ENCODE peak calls at places on chromosomes 3 and 15, in six cellular contexts. O, M, C, A, X and N are unnamed samples.

GRCh38 chr3:141093397-141093796 is 42.2 kb downstream of the SPSB4 start:
- DNase-seq in A (no peak), X (no peak), C (no peak), O (no peak), M (no peak), N (no peak)

GRCh38 chr15:69992326-69992725 is 105.4 kb downstream of the TLE3 start:
- DNase-seq in C (no peak), X (no peak), M (no peak), O (no peak), A (no peak), N (no peak)

GRCh38 chr3:45311953-45312795 is 76.2 kb upstream of the LARS2 start:
- DNase-seq in A (no peak), C (no peak), O (no peak), M (no peak), X (no peak), N (no peak)

GRCh38 chr15:62935300-62936081 is 107.1 kb upstream of the TPM1 start:
- DNase-seq in M (no peak), A (no peak), O (no peak), X (no peak), C (no peak), N (no peak)

GRCh38 chr3:126005951-126006350 is 37.0 kb downstream of the ROPN1B start:
- DNase-seq in C (no peak), X (no peak), M (no peak), O (no peak), A (no peak), N (no peak)

GRCh38 chr3:29642393-29643033 is 361.6 kb downstream of the RBMS3 start:
- DNase-seq in A (no peak), X (peak; percentile 58), O (peak; percentile 31), M (no peak), C (no peak), N (no peak)

GRCh38 chr3:102206506-102207145 is 228.2 kb upstream of the ZPLD1 start:
- DNase-seq in C (peak; percentile 92), A (peak; percentile 52), M (no peak), X (peak; percentile 71), O (no peak), N (no peak)

GRCh38 chr3:8473990-8474389 is 27.6 kb upstream of the LMCD1 start:
- DNase-seq in C (no peak), M (no peak), O (no peak), X (no peak), A (no peak), N (no peak)

GRCh38 chr15:39462691-39463090 is 118.2 kb upstream of the THBS1 start:
- DNase-seq in M (no peak), O (no peak), A (no peak), X (no peak), C (no peak), N (no peak)

GRCh38 chr3:11845661-11846060 is 1.0 kb downstream of the TAMM41 start:
- DNase-seq in C (no peak), M (no peak), A (no peak), X (no peak), O (no peak), N (peak; percentile 20)

GRCh38 chr3:87161486-87161885 is 65.6 kb upstream of the CHMP2B start:
- DNase-seq in C (no peak), O (peak; percentile 4), M (no peak), X (no peak), A (no peak), N (no peak)

GRCh38 chr3:160006282-160007163 is 17.9 kb downstream of the IL12A start:
- DNase-seq in M (no peak), C (peak; percentile 63), O (peak; percentile 77), A (no peak), X (no peak), N (no peak)

GRCh38 chr15:82543155-82543554 is 2.9 kb upstream of the RPS17 start:
- DNase-seq in O (no peak), M (no peak), X (no peak), C (peak; percentile 64), A (no peak), N (peak; percentile 49)

GRCh38 chr3:25547928-25548327 is 116.8 kb downstream of the TOP2B start:
- DNase-seq in A (no peak), O (no peak), X (no peak), M (no peak), C (no peak), N (no peak)

GRCh38 chr15:40932146-40932545 is 3.0 kb downstream of the DLL4 start:
- DNase-seq in M (no peak), O (no peak), A (no peak), C (no peak), X (no peak), N (no peak)

GRCh38 chr3:108202834-108203233 is 19.4 kb downstream of the IFT57 start:
- DNase-seq in O (peak; percentile 15), A (no peak), C (no peak), X (no peak), M (no peak), N (no peak)

GRCh38 chr3:12097972-12098371 is 60.7 kb downstream of the TIMP4 start:
- DNase-seq in M (no peak), C (no peak), X (no peak), O (no peak), A (no peak), N (no peak)

GRCh38 chr3:148330486-148330885 is 367.2 kb upstream of the AGTR1 start:
- DNase-seq in X (no peak), M (no peak), A (no peak), O (no peak), C (no peak), N (no peak)

GRCh38 chr3:152261329-152261728 is 7.4 kb upstream of the MBNL1 start:
- DNase-seq in C (no peak), M (no peak), X (no peak), O (no peak), A (no peak), N (no peak)

GRCh38 chr3:17489139-17489538 is 253.3 kb downstream of the TBC1D5 start:
- DNase-seq in C (no peak), X (no peak), M (no peak), O (no peak), A (no peak), N (no peak)

GRCh38 chr3:161914703-161915102 is 418.1 kb downstream of the OTOL1 start:
- DNase-seq in X (peak; percentile 55), A (peak; percentile 15), M (no peak), C (peak; percentile 60), O (peak; percentile 42), N (no peak)
- TF ChIP-seq CTCF in X (peak; percentile 63), A (peak; percentile 45), M (peak; percentile 69), C (peak; percentile 24), O (peak; percentile 13), N (no peak)

DNA sequence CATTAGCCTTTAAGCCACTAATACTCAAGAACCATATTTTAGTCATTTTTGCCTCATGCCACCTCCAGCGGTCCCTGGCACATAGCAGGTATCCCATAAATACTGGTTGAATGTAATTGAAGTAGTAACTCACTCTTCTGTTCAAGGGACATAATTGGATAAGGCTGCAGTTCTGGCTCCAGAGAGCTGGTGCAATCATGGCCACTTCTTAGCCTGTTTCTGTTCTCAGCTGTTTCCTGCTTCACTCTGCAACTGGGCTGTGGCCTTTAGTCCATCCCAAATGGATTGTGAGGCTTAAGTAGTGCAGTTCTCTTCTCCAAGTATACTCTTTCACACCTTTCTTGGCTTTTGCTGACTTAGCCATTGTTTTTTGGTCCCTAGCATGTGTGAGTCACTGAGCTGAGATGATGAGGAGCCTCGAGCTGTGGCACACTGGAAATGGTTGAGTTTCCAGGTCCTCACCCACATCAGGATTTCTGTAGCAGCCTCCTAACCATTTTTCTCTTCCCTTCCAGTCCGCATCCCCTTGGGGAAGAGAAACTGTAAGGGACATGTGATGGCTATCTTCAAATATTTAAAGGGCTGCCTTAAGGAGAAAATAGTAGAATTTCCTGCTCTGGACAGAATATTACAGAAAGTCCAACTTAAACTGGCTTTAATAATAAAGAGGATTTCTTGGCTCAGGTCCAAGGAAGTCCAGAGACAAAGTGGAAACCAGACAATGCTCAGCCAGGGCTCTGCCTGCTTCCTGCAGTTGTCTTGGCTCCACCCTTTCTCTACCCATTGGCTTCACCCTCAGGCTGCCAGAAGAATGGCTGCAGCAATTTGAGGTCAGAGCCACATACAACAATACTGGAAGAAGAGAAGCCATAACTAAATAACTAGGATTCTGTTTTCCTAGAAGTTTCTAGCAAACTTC is 305.4 kb upstream of the ROPN1 start:
- DNase-seq in O (no peak), C (no peak), M (no peak), X (no peak), A (no peak), N (no peak)
- H3K27ac ChIP-seq in O (no peak overlapping the region), C (no peak overlapping the region), M (peak overlapping the region; percentile 47), X (no peak overlapping the region), A (no peak overlapping the region), N (no peak overlapping the region)

GRCh38 chr15:56040081-56041035 is 46.9 kb upstream of the NEDD4 start:
- DNase-seq in C (peak; percentile 79), O (peak; percentile 90), A (peak; percentile 20), M (no peak), X (peak; percentile 54), N (peak; percentile 38)
- TF ChIP-seq CTCF in C (no peak), O (no peak), A (no peak), M (no peak), X (no peak), N (no peak)

GRCh38 chr15:48422401-48422800 is 91.2 kb downstream of the DUT start:
- DNase-seq in X (no peak), A (no peak), O (no peak), M (no peak), C (no peak), N (no peak)
- H3K27ac ChIP-seq in X (no peak overlapping the region), A (no peak overlapping the region), O (no peak overlapping the region), M (no peak overlapping the region), C (no peak overlapping the region), N (no peak overlapping the region)

DNA sequence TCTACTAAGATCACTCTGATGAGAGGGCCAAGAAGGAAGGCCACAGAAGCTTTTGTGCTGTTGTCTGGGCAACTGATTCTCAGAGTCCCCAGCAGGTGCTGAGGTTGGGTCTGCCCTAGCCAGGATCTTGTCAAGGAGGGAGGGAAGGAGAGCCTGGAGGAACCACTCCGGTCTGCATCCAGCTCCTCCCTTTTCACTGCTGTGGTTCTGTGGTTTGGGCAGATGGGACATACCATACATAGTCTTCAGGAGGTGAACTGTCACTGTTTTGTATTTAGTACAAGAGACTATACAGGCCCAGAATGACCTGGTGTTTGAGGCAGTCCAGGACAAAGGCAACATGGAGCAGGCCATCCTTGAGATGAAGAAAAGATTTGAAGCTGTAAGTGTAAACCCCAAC is 21.9 kb downstream of the C3orf62 start:
- DNase-seq in O (no peak), C (no peak), A (no peak), X (no peak), M (no peak), N (peak; percentile 77)
- TF ChIP-seq CTCF in O (no peak), C (no peak), A (no peak), X (no peak), M (no peak), N (no peak)

DNA sequence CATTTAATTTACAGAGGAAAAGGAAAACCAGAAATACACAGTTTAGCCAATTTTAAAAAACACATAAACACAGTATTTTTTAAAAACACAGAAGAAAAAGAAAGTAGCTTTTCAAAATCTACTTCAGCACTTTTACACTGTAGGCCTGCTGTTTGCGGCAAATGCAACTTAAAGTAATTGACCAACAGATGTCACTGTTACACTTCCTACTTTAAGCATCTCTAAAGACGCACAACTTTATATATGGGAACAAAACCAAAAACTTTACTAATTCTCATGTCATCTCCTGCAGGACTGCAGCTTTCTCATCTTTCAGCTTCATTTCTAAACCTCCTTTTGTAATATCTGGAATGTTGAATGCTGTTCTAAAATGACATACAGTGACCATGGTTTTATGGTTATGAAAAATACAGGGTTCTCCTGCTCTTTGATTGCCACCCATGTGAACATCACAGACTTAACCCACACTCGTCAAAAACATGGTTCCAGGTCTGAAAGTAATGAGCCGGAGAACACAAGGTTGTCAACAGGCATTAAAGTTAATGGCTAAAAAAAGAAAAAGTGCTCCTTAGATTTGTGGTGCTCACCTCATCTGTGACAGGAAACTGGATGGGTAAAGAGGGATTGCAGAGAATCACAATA is 107.9 kb downstream of the FMN1 start:
- DNase-seq in O (peak; percentile 71), M (no peak), C (no peak), A (no peak), X (no peak), N (no peak)
- H3K27ac ChIP-seq in O (no peak overlapping the region), M (no peak overlapping the region), C (no peak overlapping the region), A (no peak overlapping the region), X (no peak overlapping the region), N (no peak overlapping the region)